ENCODE peak calls at places on chromosomes 7 and 10, in six cellular contexts. N is type B pancreatic cell, F is WERI-Rb-1, Q is GM23338, D is sigmoid colon, M is AG09319. O is an unnamed sample.

GRCh38 chr7:41222704-41223103 is 480.2 kb downstream of the INHBA start:
- DNase-seq in N (no peak), Q (no peak), F (no peak), M (no peak), D (no peak), O (no peak)

GRCh38 chr10:123759496-123760070 is 93.4 kb downstream of the GPR26 start:
- DNase-seq in D (no peak), Q (no peak), F (no peak), N (no peak), M (no peak), O (no peak)

GRCh38 chr10:24545585-24545984 is 178.1 kb downstream of the ARHGAP21 start:
- DNase-seq in N (no peak), Q (no peak), F (no peak), D (no peak), M (no peak), O (no peak)

GRCh38 chr10:13984647-13985155 is 346.0 kb downstream of the FRMD4A start:
- DNase-seq in M (no peak), Q (no peak), N (no peak), F (no peak), D (no peak), O (peak; percentile 65)

GRCh38 chr10:122471531-122472177 is 10.3 kb downstream of the HTRA1 start:
- DNase-seq in D (no peak), N (no peak), F (no peak), M (no peak), Q (no peak), O (no peak)

GRCh38 chr7:72281325-72281724 is 130.8 kb downstream of the CALN1 start:
- DNase-seq in N (no peak), F (no peak), D (no peak), Q (no peak), M (no peak), O (no peak)

GRCh38 chr10:73408061-73408460 is 5.8 kb downstream of the ANXA7 start:
- DNase-seq in N (no peak), M (no peak), D (no peak), Q (no peak), F (no peak), O (no peak)

GRCh38 chr7:104126411-104126841 is 81.4 kb downstream of the ORC5 start:
- DNase-seq in N (no peak), Q (peak; percentile 19), M (no peak), F (peak; percentile 10), D (no peak), O (no peak)

GRCh38 chr10:96846395-96846794 is 14.3 kb downstream of the LCOR start:
- DNase-seq in Q (no peak), F (no peak), N (no peak), D (no peak), M (no peak), O (no peak)

GRCh38 chr7:128459394-128459878 is 3.8 kb downstream of the HILPDA start:
- DNase-seq in D (peak; percentile 73), Q (peak; percentile 85), M (peak; percentile 23), N (no peak), F (peak; percentile 74), O (peak; percentile 40)

GRCh38 chr7:4706384-4707032 is 24.4 kb downstream of the FOXK1 start:
- DNase-seq in Q (peak; percentile 64), F (no peak), D (no peak), N (no peak), M (no peak), O (no peak)

GRCh38 chr10:68901106-68901927 is at the start of gene DDX50:
- DNase-seq in N (peak; percentile 95), F (peak; percentile 98), Q (peak; percentile 100), D (peak; percentile 99), M (peak; percentile 97), O (peak; percentile 99)
- TF ChIP-seq CTCF in N (peak; percentile 59), F (no peak), Q (no peak), D (no peak), M (no peak), O (no peak)

DNA sequence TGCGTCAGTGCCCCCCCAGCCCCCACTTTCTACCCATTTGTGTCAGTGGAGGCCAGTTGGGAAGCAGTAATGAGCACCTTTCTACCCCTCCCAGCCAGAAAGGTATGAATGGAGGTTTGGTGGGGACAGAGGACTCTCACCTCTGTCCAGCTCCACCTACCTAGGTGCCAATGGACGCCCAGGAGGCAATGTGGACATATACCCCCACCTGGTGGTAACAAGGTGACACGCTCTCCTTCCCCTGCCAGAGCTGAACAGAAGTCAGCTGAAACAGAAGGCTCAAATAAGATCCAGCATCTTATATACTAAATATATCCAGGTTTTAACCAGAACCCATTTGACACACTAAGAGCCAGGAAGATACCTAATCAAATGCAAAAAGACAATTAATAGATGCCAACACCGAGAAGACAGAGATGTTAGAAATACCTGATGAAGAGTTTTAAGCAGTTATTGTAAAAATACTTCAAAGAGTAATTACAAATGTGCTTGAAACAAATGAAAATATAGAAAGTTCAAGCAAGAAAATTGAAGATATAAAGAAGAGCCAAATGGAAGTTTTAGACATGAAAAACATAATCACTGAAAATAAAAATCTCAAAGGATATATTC is 18.4 kb upstream of the SORCS3 start:
- DNase-seq in N (no peak), M (no peak), D (no peak), Q (peak; percentile 84), F (peak; percentile 61), O (no peak)
- TF ChIP-seq CTCF in N (peak; percentile 67), M (peak; percentile 2), D (no peak), Q (peak; percentile 90), F (peak; percentile 86), O (peak; percentile 53)

GRCh38 chr7:70698219-70698832 is 433.6 kb upstream of the GALNT17 start:
- DNase-seq in F (peak; percentile 23), D (no peak), Q (peak; percentile 72), N (no peak), M (peak; percentile 20), O (no peak)
- TF ChIP-seq CTCF in F (peak; percentile 72), D (peak; percentile 65), Q (peak; percentile 98), N (peak; percentile 92), M (peak; percentile 91), O (peak; percentile 79)

GRCh38 chr7:101804642-101805401 is 12.6 kb upstream of the CUX1 start:
- DNase-seq in Q (peak; percentile 86), M (no peak), N (no peak), F (peak; percentile 20), D (no peak), O (no peak)
- TF ChIP-seq CTCF in Q (peak; percentile 62), M (no peak), N (peak; percentile 58), F (peak; percentile 47), D (no peak), O (peak; percentile 29)

GRCh38 chr10:79185796-79186374 is 117.1 kb downstream of the ZMIZ1 start:
- DNase-seq in F (no peak), M (no peak), Q (no peak), D (no peak), N (no peak), O (no peak)

GRCh38 chr10:79188154-79188763 is 119.5 kb downstream of the ZMIZ1 start:
- DNase-seq in Q (no peak), F (no peak), M (no peak), N (no peak), D (no peak), O (no peak)

GRCh38 chr10:79185067-79185774 is 116.5 kb downstream of the ZMIZ1 start:
- DNase-seq in F (no peak), Q (peak; percentile 72), N (no peak), M (no peak), D (no peak), O (no peak)

GRCh38 chr10:79187545-79187940 is 118.8 kb downstream of the ZMIZ1 start:
- DNase-seq in D (no peak), Q (no peak), F (no peak), M (no peak), N (no peak), O (no peak)

DNA sequence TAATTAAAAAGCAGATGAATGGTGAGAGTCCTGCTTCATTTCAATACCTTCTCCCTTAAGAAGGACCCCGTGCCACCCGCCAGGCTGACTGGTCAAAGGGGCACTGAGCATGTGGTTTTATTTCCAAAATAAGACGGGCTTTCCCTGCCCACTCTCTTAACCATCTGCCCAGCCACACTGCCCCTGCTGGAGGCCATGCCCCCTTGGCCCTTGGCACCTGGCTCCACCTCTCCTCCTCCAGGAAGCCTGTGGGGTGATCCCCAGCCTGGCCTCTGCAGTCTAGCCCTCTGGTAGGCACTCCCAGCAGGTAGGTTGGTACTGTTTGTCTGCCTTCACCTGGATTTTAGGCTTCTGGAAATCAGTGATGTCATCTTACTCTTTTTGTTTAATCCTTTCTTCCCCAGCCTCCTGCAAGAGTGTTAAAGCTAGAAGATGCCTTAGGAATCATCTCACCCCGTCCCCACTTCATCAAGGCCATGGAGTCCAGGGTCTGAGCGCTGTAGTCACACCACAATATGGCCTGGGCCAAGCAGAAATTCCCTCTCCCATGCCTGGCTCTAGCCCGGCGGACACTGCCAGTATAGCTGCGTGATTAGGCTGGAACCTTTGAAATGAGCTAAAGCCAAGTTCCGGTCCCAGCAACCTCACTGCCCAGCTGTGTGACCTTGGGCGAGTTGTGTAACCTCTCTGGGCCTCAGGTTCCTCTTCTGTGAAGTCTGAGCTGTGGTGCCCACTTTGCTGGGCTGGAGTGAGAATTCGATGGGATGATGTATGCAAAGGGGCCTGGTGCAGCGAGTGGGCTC is 118.2 kb downstream of the ZMIZ1 start:
- DNase-seq in N (no peak), M (no peak), F (no peak), D (no peak), Q (no peak), O (no peak)
- TF ChIP-seq CTCF in N (no peak), M (no peak), F (no peak), D (no peak), Q (no peak), O (no peak)

GRCh38 chr10:79390057-79390456 is 42.8 kb downstream of the PPIF start:
- DNase-seq in D (no peak), Q (no peak), N (no peak), F (no peak), M (no peak), O (no peak)

GRCh38 chr10:79392506-79393176 is 45.4 kb downstream of the PPIF start:
- DNase-seq in F (no peak), M (no peak), Q (no peak), D (peak; percentile 45), N (no peak), O (no peak)

GRCh38 chr10:79392020-79392398 is 44.7 kb downstream of the PPIF start:
- DNase-seq in D (no peak), F (no peak), M (no peak), N (no peak), Q (no peak), O (no peak)

GRCh38 chr10:79391231-79392019 is 44.2 kb downstream of the PPIF start:
- DNase-seq in Q (no peak), D (peak; percentile 78), M (no peak), N (peak; percentile 68), F (peak; percentile 4), O (no peak)

DNA sequence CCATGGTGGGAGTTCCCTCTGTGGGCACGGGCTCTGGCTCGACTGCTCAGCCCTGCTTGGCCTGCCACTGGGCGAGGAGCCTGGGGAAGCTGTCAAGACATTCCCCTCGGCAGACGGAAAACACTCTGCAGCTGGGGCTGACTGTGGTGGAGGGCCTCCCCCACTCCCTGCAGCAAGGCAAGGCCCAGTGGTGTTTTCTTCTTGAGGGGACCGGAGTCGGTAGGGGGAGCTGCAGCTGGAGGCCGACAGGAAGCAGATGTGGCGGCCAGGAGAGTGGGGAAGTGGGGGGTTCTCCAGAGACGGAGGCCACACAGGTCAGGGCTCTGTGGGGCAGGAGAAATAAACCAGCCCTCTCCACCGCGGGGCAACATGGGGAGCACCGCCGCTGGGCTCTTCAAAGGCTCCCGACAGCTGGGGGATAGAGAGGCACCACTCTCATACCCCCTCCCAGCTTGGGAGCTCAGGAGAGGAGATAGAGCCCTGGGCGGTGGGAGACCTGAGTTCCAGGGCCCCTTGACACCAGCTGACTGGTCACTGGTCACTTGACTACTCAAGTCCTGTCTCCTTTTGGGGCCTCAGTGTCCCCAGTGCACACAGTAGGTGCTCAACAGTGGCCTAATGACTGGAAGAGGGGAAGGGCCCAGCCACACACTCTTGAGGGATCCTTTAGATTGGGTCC is 43.4 kb downstream of the PPIF start:
- DNase-seq in F (peak; percentile 6), Q (no peak), N (peak; percentile 65), D (peak; percentile 88), M (no peak), O (no peak)
- TF ChIP-seq CTCF in F (no peak), Q (no peak), N (no peak), D (peak; percentile 14), M (no peak), O (no peak)

O was measured in HFF-Myc.